ENCODE peak calls at places on chromosomes 2 and 18, in ten cellular contexts. G is stimulated activated CD4-positive, alpha-beta T cell treated with anti-CD3 and anti-CD28 coated beads, Interleukin-1b, Interleukin-23, amount 100 ng/mL, for 1 hour; T is activated naive CD4-positive, alpha-beta T cell; S is AG04449; R is NCI-H510A; D is HCEC 1CT; E is heart right ventricle; X is NCI-H2081; Y is activated CD8-positive, alpha-beta T cell treated with anti-CD3 and anti-CD28 coated beads, Interleukin-2, amount 10 ng/mL, durations not matched to agents 7 days and 5 days; J is activated CD4-positive, alpha-beta T cell treated with anti-CD3 and anti-CD28 coated beads for 4 hours. K is an unnamed sample.

GRCh38 chr2:67389286-67389685 is 7.8 kb upstream of the ETAA1 start:
- DNase-seq in G (no peak), T (no peak), S (no peak), R (no peak), D (peak), E (no peak), X (no peak), Y (no peak), J (no peak), K (no peak)

GRCh38 chr2:216108310-216108966 is 710 bp upstream of the XRCC5 start:
- DNase-seq in G (no peak), T (no peak), S (no peak), R (no peak), D (no peak), E (no peak), X (no peak), Y (no peak), J (no peak), K (no peak)

GRCh38 chr18:56641714-56642331 is 3.4 kb upstream of the TXNL1 start:
- DNase-seq in G (no peak), T (no peak), S (no peak), R (no peak), D (peak), E (no peak), X (no peak), Y (no peak), J (no peak), K (no peak)

GRCh38 chr2:189683348-189683747 is 8.9 kb downstream of the ANKAR start:
- DNase-seq in G (no peak), T (no peak), S (no peak), R (no peak), D (no peak), E (no peak), X (no peak), Y (no peak), J (no peak), K (no peak)

GRCh38 chr2:156399950-156400703 is 36.1 kb upstream of the GPD2 start:
- DNase-seq in G (no peak), T (peak), S (peak), R (peak), D (peak), E (peak), X (peak), Y (no peak), J (peak), K (peak)

GRCh38 chr2:240277073-240277806 is 136.8 kb upstream of the OTOS start:
- DNase-seq in G (no peak), T (no peak), S (peak), R (no peak), D (peak), E (peak), X (no peak), Y (no peak), J (no peak), K (no peak)

GRCh38 chr2:120133572-120134244 is 89.5 kb downstream of the TMEM185B start:
- DNase-seq in G (no peak), T (no peak), S (no peak), R (no peak), D (no peak), E (no peak), X (no peak), Y (no peak), J (no peak), K (no peak)

GRCh38 chr18:50877545-50878265 is 1.2 kb upstream of the ME2 start:
- DNase-seq in G (no peak), T (no peak), S (no peak), R (no peak), D (no peak), E (no peak), X (no peak), Y (peak), J (no peak), K (no peak)

GRCh38 chr2:3840611-3841010 is 137.2 kb downstream of the DCDC2C start:
- DNase-seq in G (no peak), T (no peak), S (no peak), R (no peak), D (no peak), E (no peak), X (no peak), Y (no peak), J (no peak), K (no peak)

GRCh38 chr2:133331437-133331836 is 236.8 kb downstream of the NCKAP5 start:
- DNase-seq in G (no peak), T (no peak), S (no peak), R (peak), D (no peak), E (no peak), X (no peak), Y (no peak), J (no peak), K (no peak)

GRCh38 chr2:16223481-16224177 is 283.3 kb downstream of the MYCN start:
- DNase-seq in G (no peak), T (no peak), S (no peak), R (no peak), D (no peak), E (no peak), X (no peak), Y (no peak), J (no peak), K (no peak)

GRCh38 chr18:48095726-48096125 is 165.3 kb upstream of the SMAD2 start:
- DNase-seq in G (no peak), T (no peak), S (no peak), R (no peak), D (no peak), E (no peak), X (no peak), Y (no peak), J (no peak), K (no peak)

GRCh38 chr18:48958951-48959350 is 8.2 kb upstream of the SMAD7 start:
- DNase-seq in G (no peak), T (no peak), S (no peak), R (no peak), D (no peak), E (no peak), X (no peak), Y (no peak), J (no peak), K (no peak)

GRCh38 chr2:234982096-234982834 is 30.4 kb downstream of the SH3BP4 start:
- DNase-seq in G (no peak), T (no peak), S (no peak), R (no peak), D (no peak), E (no peak), X (no peak), Y (no peak), J (no peak), K (no peak)

GRCh38 chr2:214575030-214575949 is 164.4 kb downstream of the VWC2L start:
- DNase-seq in G (no peak), T (no peak), S (no peak), R (no peak), D (peak), E (no peak), X (no peak), Y (no peak), J (no peak), K (no peak)

GRCh38 chr2:75570948-75571729 is 10.4 kb upstream of the EVA1A start:
- DNase-seq in G (no peak), T (no peak), S (no peak), R (no peak), D (peak), E (peak), X (no peak), Y (no peak), J (no peak), K (no peak)

GRCh38 chr2:161208527-161209139 is 48.4 kb downstream of the TANK start:
- DNase-seq in G (no peak), T (no peak), S (peak), R (no peak), D (peak), E (no peak), X (no peak), Y (no peak), J (no peak), K (no peak)

GRCh38 chr18:70693196-70693595 is 404.4 kb downstream of the SOCS6 start:
- DNase-seq in G (no peak), T (no peak), S (no peak), R (peak), D (no peak), E (no peak), X (no peak), Y (no peak), J (no peak), K (no peak)

K was measured in omental fat pad.